ENCODE peak calls at places on chromosomes 4 and X, in eight cellular contexts. J is tibial nerve, E is heart left ventricle, F is keratinocyte, L is uterus, Z is heart right ventricle, K is MM.1S, X is sigmoid colon. B is an unnamed sample. For H3K27me3, the result is how much of the 10 kb centered on the place peaks cover.

GRCh38 chr4:153488719-153489384 is 22.7 kb downstream of the TMEM131L start:
- DNase-seq in J (no peak), E (peak), F (no peak), L (no peak), Z (peak), K (no peak), X (no peak), B (no peak)

GRCh38 chrX:131977619-131978018 is 45.5 kb upstream of the STK26 start:
- DNase-seq in J (no peak), E (no peak), F (no peak), L (no peak), Z (no peak), K (no peak), X (no peak), B (no peak)

GRCh38 chr4:145285928-145286327 is 105.5 kb upstream of the OTUD4 start:
- DNase-seq in J (no peak), E (no peak), F (peak), L (no peak), Z (no peak), K (no peak), X (no peak), B (no peak)

GRCh38 chrX:13933851-13934250 is 95.8 kb downstream of the GEMIN8 start:
- DNase-seq in J (no peak), E (no peak), F (no peak), L (no peak), Z (no peak), K (no peak), X (no peak), B (no peak)

GRCh38 chrX:40922307-40922706 is 162.9 kb upstream of the USP9X start:
- DNase-seq in J (no peak), E (no peak), F (peak), L (no peak), Z (no peak), K (peak), X (no peak), B (no peak)

GRCh38 chrX:68146054-68146453 is 287.2 kb downstream of the OPHN1 start:
- DNase-seq in J (no peak), E (no peak), F (no peak), L (no peak), Z (no peak), K (peak), X (no peak), B (no peak)

GRCh38 chrX:56554870-56555269 is 8.6 kb upstream of the UBQLN2 start:
- DNase-seq in J (no peak), E (no peak), F (no peak), L (no peak), Z (no peak), K (no peak), X (no peak), B (no peak)

GRCh38 chrX:49106930-49107329 is 16.6 kb downstream of the GPKOW start:
- DNase-seq in J (no peak), E (no peak), F (no peak), L (no peak), Z (peak), K (no peak), X (no peak), B (peak)

GRCh38 chrX:21837056-21837455 is 2.4 kb upstream of the MBTPS2 start:
- DNase-seq in J (no peak), E (no peak), F (no peak), L (no peak), Z (no peak), K (no peak), X (no peak), B (no peak)

GRCh38 chr4:33974270-33974669 is 2270.0 kb downstream of the ARAP2 start:
- DNase-seq in J (no peak), E (no peak), F (no peak), L (no peak), Z (no peak), K (peak), X (no peak), B (no peak)

GRCh38 chrX:13340182-13340791 is 20.4 kb upstream of the ATXN3L start:
- DNase-seq in J (no peak), E (no peak), F (peak), L (no peak), Z (no peak), K (no peak), X (no peak), B (no peak)

GRCh38 chrX:103480526-103480925 is 38.8 kb downstream of the RAB40A start:
- DNase-seq in J (no peak), E (no peak), F (no peak), L (no peak), Z (no peak), K (no peak), X (no peak), B (no peak)

GRCh38 chr4:4524364-4524763 is 17.5 kb downstream of the STX18 start:
- DNase-seq in J (no peak), E (no peak), F (no peak), L (no peak), Z (no peak), K (peak), X (no peak), B (no peak)

GRCh38 chr4:173332963-173333657 is 1.0 kb downstream of the HMGB2 start:
- DNase-seq in J (no peak), E (no peak), F (no peak), L (no peak), Z (no peak), K (peak), X (no peak), B (no peak)

GRCh38 chr4:129230836-129231235 is 134.9 kb downstream of the C4orf33 start:
- DNase-seq in J (no peak), E (no peak), F (no peak), L (no peak), Z (no peak), K (no peak), X (no peak), B (no peak)

GRCh38 chrX:17703201-17703600 is 34.1 kb upstream of the SCML1 start:
- DNase-seq in J (no peak), E (no peak), F (peak), L (no peak), Z (no peak), K (no peak), X (no peak), B (no peak)

GRCh38 chr4:13917010-13917409 is 289.5 kb upstream of the BOD1L1 start:
- DNase-seq in J (no peak), E (no peak), F (no peak), L (no peak), Z (no peak), K (no peak), X (no peak), B (no peak)

GRCh38 chrX:71978164-71978563 is 67.5 kb downstream of the NHSL2 start:
- DNase-seq in J (no peak), E (no peak), F (no peak), L (no peak), Z (no peak), K (no peak), X (no peak), B (no peak)

GRCh38 chr4:142238589-142238988 is 602.2 kb downstream of the IL15 start:
- DNase-seq in J (no peak), E (no peak), F (no peak), L (no peak), Z (no peak), K (no peak), X (no peak), B (no peak)

GRCh38 chrX:148049441-148049840 is 68.3 kb downstream of the FMR1NB start:
- DNase-seq in J (no peak), E (no peak), F (no peak), L (no peak), Z (no peak), K (peak), X (no peak), B (no peak)

GRCh38 chr4:77922158-77923094 is 59.8 kb downstream of the MRPL1 start:
- DNase-seq in J (no peak), E (no peak), F (no peak), L (no peak), Z (no peak), K (no peak), X (no peak), B (no peak)

GRCh38 chrX:155886409-155886808 is 5.3 kb downstream of the VAMP7 start:
- DNase-seq in J (no peak), E (no peak), F (no peak), L (no peak), Z (no peak), K (no peak), X (no peak), B (no peak)

GRCh38 chr4:105417624-105418023 is 56.2 kb downstream of the PPA2 start:
- DNase-seq in J (no peak), E (no peak), F (no peak), L (no peak), Z (no peak), K (no peak), X (no peak), B (no peak)

GRCh38 chrX:116204947-116205346 is 34.4 kb downstream of the AGTR2 start:
- DNase-seq in J (peak), E (no peak), F (no peak), L (no peak), Z (no peak), K (peak), X (no peak), B (no peak)

GRCh38 chr4:2045518-2045951 is 13.6 kb upstream of the NAT8L start:
- DNase-seq in J (no peak), E (no peak), F (no peak), L (no peak), Z (no peak), K (peak), X (no peak), B (no peak)
- TF ChIP-seq CTCF in J (no peak), E (no peak), F (no peak), L (no peak), Z (no peak), K (peak), X (no peak), B (no peak)

GRCh38 chr4:10647811-10648210 is 36.8 kb downstream of the CLNK start:
- DNase-seq in J (no peak), E (no peak), F (no peak), L (no peak), Z (no peak), K (no peak), X (no peak), B (no peak)
- H3K27ac ChIP-seq in J (no peak), E (no peak), F (no peak), L (no peak), Z (no peak), K (no peak), X (no peak), B (no peak)

GRCh38 chrX:10531927-10532326 is 88.5 kb downstream of the MID1 start:
- DNase-seq in J (no peak), E (no peak), F (no peak), L (no peak), Z (no peak), K (no peak), X (no peak), B (no peak)
- H3K27me3 ChIP-seq in J (under half), E (under half), F (under half), L (under half), Z (under half), K (under half), X (under half), B (under half)

DNA sequence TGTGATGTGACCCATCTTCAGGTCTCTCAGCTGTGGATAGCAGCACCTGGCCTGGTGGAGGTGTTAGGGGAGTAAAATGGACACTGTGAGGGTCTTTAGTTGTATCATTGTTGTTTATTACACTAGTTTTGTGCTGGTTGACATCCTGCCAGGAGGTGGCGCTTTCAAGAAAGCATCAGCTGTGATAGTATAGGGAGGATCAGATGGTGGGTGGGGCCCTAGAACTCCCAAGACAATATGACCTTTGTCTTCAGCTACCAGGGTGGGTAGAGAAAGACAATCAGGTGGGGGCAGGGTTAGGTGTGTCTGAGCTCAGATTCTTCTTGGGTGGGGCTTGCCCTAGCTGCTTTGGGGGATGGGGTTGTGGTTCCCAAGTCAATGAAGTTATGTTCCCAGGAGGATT is 162.8 kb downstream of the PPP1R2C start:
- DNase-seq in J (no peak), E (no peak), F (peak), L (no peak), Z (no peak), K (no peak), X (no peak), B (no peak)
- TF ChIP-seq CTCF in J (no peak), E (no peak), F (peak), L (no peak), Z (no peak), K (peak), X (no peak), B (no peak)

GRCh38 chr4:81528979-81529378 is 57.3 kb upstream of the RASGEF1B start:
- DNase-seq in J (no peak), E (no peak), F (no peak), L (no peak), Z (no peak), K (no peak), X (no peak), B (no peak)

GRCh38 chr4:81527709-81528108 is 56.0 kb upstream of the RASGEF1B start:
- DNase-seq in J (no peak), E (no peak), F (no peak), L (no peak), Z (no peak), K (no peak), X (no peak), B (no peak)

GRCh38 chr4:81527115-81527514 is 55.4 kb upstream of the RASGEF1B start:
- DNase-seq in J (no peak), E (peak), F (no peak), L (no peak), Z (peak), K (no peak), X (no peak), B (no peak)

GRCh38 chr4:81528200-81528599 is 56.5 kb upstream of the RASGEF1B start:
- DNase-seq in J (no peak), E (no peak), F (no peak), L (no peak), Z (no peak), K (no peak), X (no peak), B (no peak)

GRCh38 chr4:81531410-81531809 is 59.7 kb upstream of the RASGEF1B start:
- DNase-seq in J (no peak), E (no peak), F (no peak), L (no peak), Z (no peak), K (no peak), X (no peak), B (no peak)
- H3K27ac ChIP-seq in J (no peak), E (no peak), F (no peak), L (no peak), Z (no peak), K (no peak), X (no peak), B (no peak)

DNA sequence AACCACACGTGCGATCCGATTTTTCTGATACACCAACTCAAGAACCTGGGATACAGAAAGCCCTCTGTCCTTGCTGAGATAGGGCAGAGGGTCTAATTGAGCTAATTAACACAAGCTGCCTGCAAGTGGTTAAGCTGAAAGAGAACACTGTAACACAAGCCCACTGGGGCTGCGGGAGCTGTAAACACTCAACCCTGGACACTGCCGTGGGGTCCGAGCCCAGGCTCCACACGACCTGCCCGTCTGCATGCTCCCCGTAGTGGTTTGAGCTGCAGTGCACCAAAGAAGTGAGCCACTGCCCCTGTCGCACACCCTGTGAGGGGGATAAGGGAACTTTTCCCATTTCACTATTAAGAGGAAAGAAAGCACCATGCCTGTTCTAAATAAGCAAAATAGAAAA is 54.6 kb downstream of the SPANXN3 start:
- DNase-seq in J (no peak), E (no peak), F (no peak), L (no peak), Z (no peak), K (no peak), X (no peak), B (no peak)
- H3K27me3 ChIP-seq in J (under half), E (under half), F (under half), L (under half), Z (under half), K (under half), X (under half), B (under half)